ENCODE peak calls at places on chromosomes 2 and 18, in five cellular contexts. One of them, this sample, is unnamed.

GRCh38 chr2:105438104-105438929 is 39.5 kb upstream of the FHL2 start:
- DNase-seq in A549: no peak
- DNase-seq in heart right ventricle: peak; percentile 72
- DNase-seq in body of pancreas: peak; percentile 31
- DNase-seq in IMR-90: peak; percentile 52
- DNase-seq in this sample: no peak

GRCh38 chr18:8546677-8547076 is 62.6 kb upstream of the RAB12 start:
- DNase-seq in A549: no peak
- DNase-seq in heart right ventricle: no peak
- DNase-seq in body of pancreas: no peak
- DNase-seq in IMR-90: no peak
- DNase-seq in this sample: no peak

GRCh38 chr18:6261938-6262337 is 152.8 kb downstream of the L3MBTL4 start:
- DNase-seq in A549: no peak
- DNase-seq in heart right ventricle: no peak
- DNase-seq in body of pancreas: no peak
- DNase-seq in IMR-90: no peak
- DNase-seq in this sample: no peak

GRCh38 chr2:112941753-112942653 is 31.0 kb downstream of the IL37 start:
- DNase-seq in A549: peak; percentile 43
- DNase-seq in heart right ventricle: peak; percentile 52
- DNase-seq in body of pancreas: peak; percentile 65
- DNase-seq in IMR-90: peak; percentile 76
- DNase-seq in this sample: no peak

GRCh38 chr2:19835818-19836281 is 65.9 kb downstream of the TTC32 start:
- DNase-seq in A549: no peak
- DNase-seq in heart right ventricle: no peak
- DNase-seq in body of pancreas: no peak
- DNase-seq in IMR-90: peak; percentile 12
- DNase-seq in this sample: peak; percentile 47

GRCh38 chr2:73033142-73033765 is 38.3 kb downstream of the SFXN5 start:
- DNase-seq in A549: no peak
- DNase-seq in heart right ventricle: no peak
- DNase-seq in body of pancreas: no peak
- DNase-seq in IMR-90: no peak
- DNase-seq in this sample: no peak

GRCh38 chr2:105150231-105150630 is 91.3 kb upstream of the GPR45 start:
- DNase-seq in A549: no peak
- DNase-seq in heart right ventricle: no peak
- DNase-seq in body of pancreas: no peak
- DNase-seq in IMR-90: no peak
- DNase-seq in this sample: no peak

GRCh38 chr2:209556354-209556961 is 132.6 kb downstream of the MAP2 start:
- DNase-seq in A549: peak; percentile 8
- DNase-seq in heart right ventricle: no peak
- DNase-seq in body of pancreas: peak; percentile 23
- DNase-seq in IMR-90: peak; percentile 59
- DNase-seq in this sample: no peak

GRCh38 chr18:67475673-67476072 is 40.8 kb downstream of the DSEL start:
- DNase-seq in A549: no peak
- DNase-seq in heart right ventricle: no peak
- DNase-seq in body of pancreas: no peak
- DNase-seq in IMR-90: peak; percentile 57
- DNase-seq in this sample: no peak

GRCh38 chr2:205879362-205879761 is 197.1 kb downstream of the NRP2 start:
- DNase-seq in A549: no peak
- DNase-seq in heart right ventricle: no peak
- DNase-seq in body of pancreas: no peak
- DNase-seq in IMR-90: no peak
- DNase-seq in this sample: no peak

GRCh38 chr2:230871361-230872150 is 6.8 kb downstream of the ITM2C start:
- DNase-seq in A549: no peak
- DNase-seq in heart right ventricle: no peak
- DNase-seq in body of pancreas: no peak
- DNase-seq in IMR-90: no peak
- DNase-seq in this sample: no peak

GRCh38 chr2:218273908-218274249 is 3.6 kb downstream of the PNKD start:
- DNase-seq in A549: no peak
- DNase-seq in heart right ventricle: no peak
- DNase-seq in body of pancreas: no peak
- DNase-seq in IMR-90: no peak
- DNase-seq in this sample: no peak

GRCh38 chr2:10343658-10344057 is 41.0 kb downstream of the HPCAL1 start:
- DNase-seq in A549: no peak
- DNase-seq in heart right ventricle: no peak
- DNase-seq in body of pancreas: no peak
- DNase-seq in IMR-90: no peak
- DNase-seq in this sample: no peak

GRCh38 chr2:230250231-230250630 is 24.7 kb downstream of the SP140 start:
- DNase-seq in A549: no peak
- DNase-seq in heart right ventricle: no peak
- DNase-seq in body of pancreas: no peak
- DNase-seq in IMR-90: no peak
- DNase-seq in this sample: no peak

GRCh38 chr2:164613321-164613982 is 7.8 kb downstream of the GRB14 start:
- DNase-seq in A549: no peak
- DNase-seq in heart right ventricle: no peak
- DNase-seq in body of pancreas: no peak
- DNase-seq in IMR-90: no peak
- DNase-seq in this sample: no peak

GRCh38 chr2:54755641-54756326 is 32.3 kb downstream of the EML6 start:
- DNase-seq in A549: no peak
- DNase-seq in heart right ventricle: no peak
- DNase-seq in body of pancreas: no peak
- DNase-seq in IMR-90: no peak
- DNase-seq in this sample: no peak

GRCh38 chr2:125471963-125472362 is 1184.0 kb upstream of the GYPC start:
- DNase-seq in A549: peak; percentile 2
- DNase-seq in heart right ventricle: no peak
- DNase-seq in body of pancreas: peak; percentile 12
- DNase-seq in IMR-90: peak; percentile 38
- DNase-seq in this sample: no peak

GRCh38 chr2:152585830-152586484 is 131.3 kb downstream of the PRPF40A start:
- DNase-seq in A549: no peak
- DNase-seq in heart right ventricle: no peak
- DNase-seq in body of pancreas: peak; percentile 14
- DNase-seq in IMR-90: peak; percentile 96
- DNase-seq in this sample: peak; percentile 53

GRCh38 chr18:8616026-8616401 is 6.8 kb downstream of the RAB12 start:
- DNase-seq in A549: no peak
- DNase-seq in heart right ventricle: no peak
- DNase-seq in body of pancreas: no peak
- DNase-seq in IMR-90: no peak
- DNase-seq in this sample: no peak

GRCh38 chr2:44324971-44325426 is 36.3 kb downstream of the PREPL start:
- DNase-seq in A549: no peak
- DNase-seq in heart right ventricle: no peak
- DNase-seq in body of pancreas: peak; percentile 19
- DNase-seq in IMR-90: peak; percentile 75
- DNase-seq in this sample: no peak

GRCh38 chr2:175605599-175605988 is 396.5 kb downstream of the LNPK start:
- DNase-seq in A549: no peak
- DNase-seq in heart right ventricle: no peak
- DNase-seq in body of pancreas: no peak
- DNase-seq in IMR-90: no peak
- DNase-seq in this sample: no peak

GRCh38 chr2:161033059-161033660 is 127.1 kb upstream of the TANK start:
- DNase-seq in A549: no peak
- DNase-seq in heart right ventricle: no peak
- DNase-seq in body of pancreas: no peak
- DNase-seq in IMR-90: peak; percentile 57
- DNase-seq in this sample: no peak

GRCh38 chr2:206031162-206031784 is 54.7 kb downstream of the INO80D start:
- DNase-seq in A549: no peak
- DNase-seq in heart right ventricle: no peak
- DNase-seq in body of pancreas: no peak
- DNase-seq in IMR-90: peak; percentile 75
- DNase-seq in this sample: no peak

GRCh38 chr18:35267161-35267651 is 22.8 kb downstream of the ZSCAN30 start:
- DNase-seq in A549: no peak
- DNase-seq in heart right ventricle: peak; percentile 85
- DNase-seq in body of pancreas: peak; percentile 75
- DNase-seq in IMR-90: no peak
- DNase-seq in this sample: peak; percentile 90

GRCh38 chr2:122960727-122961641 is 1064.1 kb upstream of the CNTNAP5 start:
- DNase-seq in A549: no peak
- DNase-seq in heart right ventricle: no peak
- DNase-seq in body of pancreas: no peak
- DNase-seq in IMR-90: no peak
- DNase-seq in this sample: no peak

GRCh38 chr2:207109768-207110167 is 56.0 kb downstream of the KLF7 start:
- DNase-seq in A549: no peak
- DNase-seq in heart right ventricle: no peak
- DNase-seq in body of pancreas: no peak
- DNase-seq in IMR-90: no peak
- DNase-seq in this sample: no peak

GRCh38 chr2:233009661-233010060 is 3.4 kb downstream of the NGEF start:
- DNase-seq in A549: no peak
- DNase-seq in heart right ventricle: no peak
- DNase-seq in body of pancreas: no peak
- DNase-seq in IMR-90: no peak
- DNase-seq in this sample: no peak

GRCh38 chr2:14633451-14634211 is 1.1 kb downstream of the LRATD1 start:
- DNase-seq in A549: no peak
- DNase-seq in heart right ventricle: peak; percentile 11
- DNase-seq in body of pancreas: peak; percentile 18
- DNase-seq in IMR-90: no peak
- DNase-seq in this sample: no peak

GRCh38 chr2:199186226-199186864 is 271.4 kb downstream of the SATB2 start:
- DNase-seq in A549: no peak
- DNase-seq in heart right ventricle: no peak
- DNase-seq in body of pancreas: no peak
- DNase-seq in IMR-90: no peak
- DNase-seq in this sample: no peak

GRCh38 chr2:207617011-207617671 is 8.1 kb downstream of the METTL21A start:
- DNase-seq in A549: peak; percentile 64
- DNase-seq in heart right ventricle: no peak
- DNase-seq in body of pancreas: no peak
- DNase-seq in IMR-90: peak; percentile 99
- DNase-seq in this sample: no peak

GRCh38 chr2:182631299-182631698 is 84.8 kb upstream of the DNAJC10 start:
- DNase-seq in A549: no peak
- DNase-seq in heart right ventricle: no peak
- DNase-seq in body of pancreas: no peak
- DNase-seq in IMR-90: no peak
- DNase-seq in this sample: no peak
- H3K27ac ChIP-seq in A549: no peak overlapping the region
- H3K27ac ChIP-seq in heart right ventricle: no peak overlapping the region
- H3K27ac ChIP-seq in body of pancreas: no peak overlapping the region
- H3K27ac ChIP-seq in IMR-90: no peak overlapping the region
- H3K27ac ChIP-seq in this sample: no peak overlapping the region

DNA sequence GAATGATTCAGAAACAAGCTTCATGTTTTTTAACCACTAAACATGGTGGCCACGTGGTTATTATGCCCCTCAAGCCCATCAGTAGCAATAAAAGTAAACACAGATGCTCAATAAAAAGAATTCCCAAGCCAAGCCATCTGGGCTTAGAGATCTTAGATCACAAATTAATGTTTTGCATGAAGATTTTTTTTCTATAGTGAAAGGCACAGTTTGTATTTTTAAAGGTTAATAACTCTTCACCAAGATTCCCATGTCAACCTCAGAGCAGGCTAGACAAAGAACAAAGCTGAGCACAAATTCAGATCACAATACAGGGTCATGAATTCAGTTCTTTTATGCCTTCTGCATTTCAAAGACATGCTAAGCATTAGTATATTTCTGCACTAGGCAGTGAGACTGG is 105.7 kb upstream of the SYT4 start:
- DNase-seq in A549: no peak
- DNase-seq in heart right ventricle: no peak
- DNase-seq in body of pancreas: no peak
- DNase-seq in IMR-90: no peak
- DNase-seq in this sample: no peak
- H3K4me3 ChIP-seq in A549: no peak overlapping the region
- H3K4me3 ChIP-seq in heart right ventricle: no peak overlapping the region
- H3K4me3 ChIP-seq in body of pancreas: no peak overlapping the region
- H3K4me3 ChIP-seq in IMR-90: no peak overlapping the region
- H3K4me3 ChIP-seq in this sample: no peak overlapping the region

DNA sequence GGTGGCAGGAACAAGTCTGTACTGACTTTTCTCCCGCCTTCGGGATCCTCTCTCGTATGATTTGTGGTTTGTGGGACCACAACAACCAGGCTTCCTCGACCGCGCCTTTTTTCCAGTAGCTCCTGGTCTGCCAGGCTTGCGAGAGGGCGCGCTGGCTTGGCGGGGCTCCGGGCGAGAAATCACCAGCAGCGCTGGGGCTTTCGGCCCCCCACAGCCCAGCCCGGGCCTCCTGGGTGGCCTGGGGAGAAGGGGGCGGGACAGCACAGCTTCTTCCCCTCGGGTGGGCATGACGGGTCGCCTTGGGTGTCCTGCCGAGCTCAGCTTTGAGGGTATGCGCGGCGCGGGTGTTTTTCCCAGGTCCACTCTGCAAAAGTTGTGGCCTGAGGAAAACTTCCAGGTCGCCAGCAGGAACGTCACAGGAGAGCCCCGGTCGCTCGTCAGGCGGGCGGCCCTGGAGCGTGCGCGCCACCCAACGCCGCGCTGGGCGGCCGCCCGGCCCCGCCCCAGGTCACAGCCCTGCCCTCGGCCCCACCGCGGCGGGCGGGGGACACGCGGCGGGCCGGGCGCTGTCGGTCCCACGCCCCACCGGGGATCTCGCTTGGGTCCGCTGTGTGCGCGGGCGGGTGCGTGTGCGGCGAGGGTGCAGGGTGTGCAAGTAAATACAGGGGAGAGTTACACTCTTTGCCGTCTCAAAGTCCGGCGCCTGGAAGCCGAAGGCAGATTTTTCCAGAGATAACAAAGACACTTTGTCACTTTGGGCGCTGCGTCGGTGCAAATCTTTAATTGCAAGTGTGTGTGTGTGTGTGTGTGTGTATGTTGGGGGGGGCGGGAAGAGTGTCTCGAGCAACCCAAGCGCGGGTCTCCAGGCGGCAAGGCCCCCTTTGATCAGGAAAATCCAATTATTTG is 728 bp upstream of the SP5 start:
- DNase-seq in A549: peak; percentile 27
- DNase-seq in heart right ventricle: peak; percentile 40
- DNase-seq in body of pancreas: peak; percentile 59
- DNase-seq in IMR-90: no peak
- DNase-seq in this sample: peak; percentile 75
- H3K27ac ChIP-seq in A549: no peak overlapping the region
- H3K27ac ChIP-seq in heart right ventricle: no peak overlapping the region
- H3K27ac ChIP-seq in body of pancreas: no peak overlapping the region
- H3K27ac ChIP-seq in IMR-90: no peak overlapping the region
- H3K27ac ChIP-seq in this sample: peak overlapping the region; percentile 55

DNA sequence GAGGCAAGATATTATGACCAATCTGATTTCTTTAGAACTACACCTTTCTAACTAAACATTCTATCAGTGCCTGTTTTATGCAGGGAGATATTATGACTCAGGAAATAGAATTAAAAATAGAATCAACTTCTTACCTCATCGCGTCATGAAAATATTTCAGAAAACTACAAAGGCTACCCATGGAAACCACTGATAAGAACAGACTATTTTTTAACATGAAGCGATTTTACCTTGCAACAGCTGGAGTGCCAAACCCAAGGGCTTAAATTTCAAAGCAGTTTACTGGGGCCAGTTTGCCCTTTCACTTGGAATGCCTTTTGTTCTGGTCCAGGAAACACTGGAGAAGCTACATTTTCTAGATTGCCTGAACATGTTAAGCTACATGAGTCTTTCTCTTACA is 304.8 kb upstream of the CCDC68 start:
- DNase-seq in A549: no peak
- DNase-seq in heart right ventricle: no peak
- DNase-seq in body of pancreas: no peak
- DNase-seq in IMR-90: peak; percentile 26
- DNase-seq in this sample: no peak
- H3K4me3 ChIP-seq in A549: no peak overlapping the region
- H3K4me3 ChIP-seq in heart right ventricle: no peak overlapping the region
- H3K4me3 ChIP-seq in body of pancreas: no peak overlapping the region
- H3K4me3 ChIP-seq in IMR-90: no peak overlapping the region
- H3K4me3 ChIP-seq in this sample: no peak overlapping the region

GRCh38 chr2:81078631-81079030 is 774.1 kb upstream of the LRRTM1 start:
- DNase-seq in A549: no peak
- DNase-seq in heart right ventricle: no peak
- DNase-seq in body of pancreas: no peak
- DNase-seq in IMR-90: no peak
- DNase-seq in this sample: no peak
- H3K27ac ChIP-seq in A549: no peak overlapping the region
- H3K27ac ChIP-seq in heart right ventricle: no peak overlapping the region
- H3K27ac ChIP-seq in body of pancreas: no peak overlapping the region
- H3K27ac ChIP-seq in IMR-90: no peak overlapping the region
- H3K27ac ChIP-seq in this sample: no peak overlapping the region